ENCODE peak calls at places on chromosomes 16 and 17, in nine cellular contexts. A, X, C, W, Q, J, L, K and R are unnamed samples.

GRCh38 chr17:65022751-65023421 is 33.7 kb downstream of the GNA13 start:
- DNase-seq in W (no peak), C (peak), X (no peak), K (no peak), L (peak), J (peak), A (peak), Q (peak), R (no peak)

GRCh38 chr16:4501071-4501478 is 24.9 kb downstream of the HMOX2 start:
- DNase-seq in J (peak), K (no peak), A (no peak), C (peak), L (no peak), X (no peak), W (no peak), Q (peak), R (no peak)

GRCh38 chr16:57592591-57593003 is 35.8 kb upstream of the ADGRG1 start:
- DNase-seq in C (no peak), J (no peak), A (no peak), Q (no peak), L (no peak), X (peak), K (no peak), W (no peak), R (no peak)

GRCh38 chr17:81843713-81844326 is 9.0 kb upstream of the PPP1R27 start:
- DNase-seq in K (no peak), L (no peak), W (no peak), A (no peak), J (no peak), C (no peak), Q (no peak), X (no peak), R (no peak)

GRCh38 chr16:58338205-58338604 is 43.4 kb upstream of the PRSS54 start:
- DNase-seq in C (peak), A (no peak), L (no peak), W (no peak), X (no peak), K (no peak), Q (no peak), J (no peak), R (no peak)

GRCh38 chr17:39261286-39261685 is 35.5 kb upstream of the STAC2 start:
- DNase-seq in Q (no peak), C (no peak), K (no peak), L (no peak), X (no peak), J (no peak), A (no peak), W (peak), R (no peak)

GRCh38 chr16:27746076-27746855 is 196.3 kb downstream of the KATNIP start:
- DNase-seq in J (no peak), A (no peak), C (no peak), L (no peak), Q (no peak), X (no peak), K (no peak), W (no peak), R (no peak)

GRCh38 chr16:59614466-59615240 is 880.5 kb upstream of the GOT2 start:
- DNase-seq in X (no peak), A (no peak), W (no peak), K (no peak), Q (no peak), L (no peak), J (no peak), C (no peak), R (no peak)

GRCh38 chr17:49694847-49695697 is 12.7 kb downstream of the SLC35B1 start:
- DNase-seq in L (peak), X (peak), Q (peak), K (peak), C (peak), J (peak), A (peak), W (peak), R (peak)

GRCh38 chr16:79838860-79839259 is 238.3 kb upstream of the MAF start:
- DNase-seq in J (no peak), A (no peak), Q (peak), L (no peak), K (peak), W (no peak), C (no peak), X (no peak), R (no peak)

GRCh38 chr17:83198366-83199341 is 119.2 kb downstream of the METRNL start:
- DNase-seq in Q (no peak), J (no peak), C (no peak), K (no peak), W (peak), L (no peak), X (no peak), A (no peak), R (no peak)

GRCh38 chr16:12716658-12717057 is 87.0 kb downstream of the CPPED1 start:
- DNase-seq in W (no peak), L (no peak), C (no peak), K (no peak), Q (no peak), J (no peak), A (no peak), X (no peak), R (no peak)

GRCh38 chr16:78065344-78065743 is 34.1 kb upstream of the WWOX start:
- DNase-seq in Q (no peak), A (no peak), X (no peak), W (no peak), K (no peak), J (no peak), C (no peak), L (no peak), R (no peak)

GRCh38 chr16:12704492-12705111 is 99.1 kb downstream of the CPPED1 start:
- DNase-seq in K (no peak), Q (no peak), J (no peak), A (no peak), W (no peak), C (no peak), L (no peak), X (no peak), R (no peak)

GRCh38 chr16:53257001-53257400 is 177.3 kb upstream of the RBL2 start:
- DNase-seq in Q (peak), C (peak), X (no peak), A (no peak), L (no peak), J (peak), K (no peak), W (no peak), R (no peak)

GRCh38 chr16:49471038-49471727 is 97.6 kb downstream of the C16orf78 start:
- DNase-seq in L (no peak), J (no peak), K (peak), X (no peak), C (no peak), Q (no peak), A (no peak), W (peak), R (no peak)

GRCh38 chr17:81484195-81484979 is 28.2 kb downstream of the ACTG1 start:
- DNase-seq in C (peak), L (peak), X (peak), A (peak), J (peak), W (peak), Q (peak), K (peak), R (peak)

GRCh38 chr17:58997756-58998553 is 108.7 kb downstream of the TRIM37 start:
- DNase-seq in K (no peak), Q (peak), A (no peak), J (peak), X (no peak), W (no peak), L (no peak), C (peak), R (no peak)